ENCODE peak calls at places on chromosomes 5 and 9, in four cellular contexts. Q is hepatocyte, S is HCT116, V is GM23248. D is an unnamed sample.

GRCh38 chr9:136886610-136887597 is 588 bp downstream of the TRAF2 start:
- DNase-seq in Q (peak; percentile 59), S (no peak), V (peak; percentile 66), D (peak; percentile 80)

GRCh38 chr5:91499943-91500531 is 116.9 kb upstream of the ARRDC3 start:
- DNase-seq in Q (peak; percentile 62), S (peak; percentile 42), V (peak; percentile 63), D (peak; percentile 70)

GRCh38 chr5:51386916-51387853 is 3.9 kb downstream of the ISL1 start:
- DNase-seq in Q (peak; percentile 40), S (no peak), V (no peak), D (peak; percentile 52)

GRCh38 chr5:55691265-55692105 is 20.6 kb downstream of the SLC38A9 start:
- DNase-seq in Q (peak; percentile 47), S (peak; percentile 33), V (peak; percentile 69), D (no peak)

GRCh38 chr9:4666042-4666699 is at the start of gene SPATA6L:
- DNase-seq in Q (peak; percentile 83), S (no peak), V (peak; percentile 84), D (peak; percentile 43)

GRCh38 chr5:111719773-111720172 is 37.2 kb downstream of the NREP start:
- DNase-seq in Q (no peak), S (no peak), V (peak; percentile 42), D (no peak)

GRCh38 chr9:107242073-107243063 is 40.7 kb upstream of the RAD23B start:
- DNase-seq in Q (no peak), S (no peak), V (peak; percentile 67), D (no peak)

GRCh38 chr5:135387629-135387960 is 11.4 kb downstream of the MACROH2A1 start:
- DNase-seq in Q (no peak), S (no peak), V (no peak), D (no peak)

GRCh38 chr9:21096172-21096900 is 18.6 kb upstream of the IFNB1 start:
- DNase-seq in Q (no peak), S (no peak), V (peak; percentile 58), D (no peak)

GRCh38 chr5:66633754-66634153 is 37.6 kb downstream of the MAST4 start:
- DNase-seq in Q (peak; percentile 8), S (no peak), V (no peak), D (peak; percentile 41)

GRCh38 chr9:133935328-133936040 is 56.6 kb downstream of the VAV2 start:
- DNase-seq in Q (peak; percentile 40), S (no peak), V (no peak), D (no peak)

GRCh38 chr5:158979749-158980521 is 119.8 kb downstream of the EBF1 start:
- DNase-seq in Q (no peak), S (no peak), V (peak; percentile 79), D (peak; percentile 31)

GRCh38 chr9:93268551-93269314 is 84.8 kb downstream of the WNK2 start:
- DNase-seq in Q (peak; percentile 14), S (no peak), V (no peak), D (no peak)

GRCh38 chr9:93266521-93267001 is 82.6 kb downstream of the WNK2 start:
- DNase-seq in Q (no peak), S (no peak), V (no peak), D (no peak)

GRCh38 chr9:93265972-93266371 is 82.0 kb downstream of the WNK2 start:
- DNase-seq in Q (no peak), S (no peak), V (no peak), D (no peak)

GRCh38 chr9:93267091-93267541 is 83.2 kb downstream of the WNK2 start:
- DNase-seq in Q (peak; percentile 2), S (no peak), V (no peak), D (no peak)

DNA sequence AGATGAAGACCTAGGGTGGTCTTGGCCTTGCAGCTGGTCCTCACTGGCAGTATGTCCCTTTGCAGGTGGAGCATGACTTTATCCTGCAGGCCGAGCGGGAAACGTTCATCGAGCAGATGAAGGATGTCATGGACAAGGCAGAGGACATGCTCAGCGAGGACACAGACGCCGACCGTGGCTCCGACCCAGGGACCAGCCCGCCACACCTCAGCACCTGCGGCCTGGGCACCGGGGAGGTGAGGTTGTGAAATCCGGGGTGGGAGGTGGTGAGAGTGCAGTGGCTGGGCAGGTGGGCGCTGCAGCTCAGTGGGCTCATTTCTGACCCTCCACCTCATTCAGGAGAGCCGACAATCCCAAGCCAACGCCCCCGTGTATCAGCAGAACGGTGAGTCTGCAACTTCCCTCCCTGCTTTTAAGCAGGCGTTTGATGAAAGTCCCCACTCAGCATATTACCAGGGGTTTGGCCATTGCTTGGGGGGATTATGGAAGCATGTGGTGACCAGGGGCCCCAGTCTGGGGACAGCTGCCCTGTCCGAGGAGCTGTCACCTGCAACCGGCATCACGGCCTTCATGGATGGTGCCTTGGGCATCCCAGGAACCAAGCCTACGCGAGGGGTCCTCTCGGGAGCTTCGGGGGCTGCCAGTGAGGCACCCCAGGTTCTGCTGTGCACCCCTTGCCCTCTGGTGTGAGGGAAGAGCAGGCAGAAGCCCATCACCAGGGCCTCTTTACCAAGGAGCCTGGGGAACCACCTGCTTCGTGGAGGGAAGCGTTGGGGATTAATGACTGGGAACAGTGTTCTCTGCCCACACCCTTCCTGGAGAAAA is 84.0 kb downstream of the WNK2 start:
- DNase-seq in Q (peak; percentile 2), S (no peak), V (no peak), D (no peak)
- TF ChIP-seq EZH2phosphoT487 in Q (no peak), S (no peak), V (no peak), D (no peak)

DNA sequence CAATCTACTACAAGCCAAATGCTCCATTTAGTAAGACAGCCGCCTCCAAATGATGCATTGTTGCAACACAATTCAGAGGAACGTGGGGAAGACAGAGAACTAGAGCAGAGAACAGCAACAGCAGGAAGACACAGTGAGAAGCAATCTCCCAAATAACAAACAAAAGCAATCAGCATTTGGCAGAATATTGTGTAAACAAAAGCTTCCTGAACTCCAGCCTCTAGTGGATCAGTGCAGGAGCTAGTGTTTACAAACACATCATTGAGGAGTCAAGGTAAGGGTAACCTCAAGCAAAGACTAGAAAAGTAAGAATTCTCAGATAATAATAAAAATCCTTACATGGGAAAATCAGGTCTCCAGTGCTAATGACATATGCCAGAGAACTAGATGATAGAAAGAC is 20.6 kb downstream of the FST start:
- DNase-seq in Q (no peak), S (no peak), V (no peak), D (peak; percentile 23)
- TF ChIP-seq EZH2 in Q (no peak), S (no peak), V (no peak), D (no peak)

DNA sequence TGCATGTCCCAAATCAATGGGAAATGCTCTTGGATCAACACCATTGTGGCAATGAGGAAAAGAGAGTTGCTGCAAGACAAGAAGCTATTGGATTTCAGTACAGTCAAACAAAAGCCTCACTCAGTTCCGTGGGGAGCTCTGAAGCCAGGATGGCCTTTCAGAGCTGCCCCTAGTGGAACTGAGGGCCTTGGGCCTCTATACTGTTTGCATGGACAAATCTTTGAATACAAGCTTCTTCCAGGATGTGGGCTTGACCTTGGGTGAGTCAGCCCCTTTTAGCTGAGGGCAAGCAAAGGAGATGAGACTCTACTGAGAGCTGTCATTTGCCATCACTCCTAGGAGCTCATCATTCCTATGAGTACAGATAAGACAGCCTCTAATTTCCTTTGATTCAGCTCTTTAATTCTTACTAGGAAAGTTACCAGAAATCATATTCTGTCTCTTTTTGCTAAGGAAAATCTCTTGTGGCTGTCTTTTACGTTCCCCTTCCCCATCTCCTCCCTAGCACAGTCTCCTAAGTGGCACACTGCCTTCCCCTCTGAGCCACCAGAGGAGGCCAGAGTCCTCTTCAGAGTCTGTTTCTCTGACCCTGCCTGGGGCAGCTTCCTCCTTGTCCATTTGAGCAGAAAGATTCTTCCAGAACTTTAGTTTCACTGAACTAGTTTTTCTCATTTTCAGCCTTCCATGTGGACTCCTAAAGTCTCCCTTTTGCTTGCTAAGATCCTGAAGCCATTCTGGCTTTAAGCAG is 168.8 kb upstream of the POC5 start:
- DNase-seq in Q (peak; percentile 30), S (no peak), V (no peak), D (peak; percentile 45)
- TF ChIP-seq EZH2phosphoT487 in Q (no peak), S (no peak), V (no peak), D (no peak)

GRCh38 chr5:73390989-73391388 is 57.6 kb downstream of the FOXD1 start:
- DNase-seq in Q (no peak), S (no peak), V (peak; percentile 44), D (no peak)
- TF ChIP-seq EZH2 in Q (no peak), S (no peak), V (no peak), D (no peak)

DNA sequence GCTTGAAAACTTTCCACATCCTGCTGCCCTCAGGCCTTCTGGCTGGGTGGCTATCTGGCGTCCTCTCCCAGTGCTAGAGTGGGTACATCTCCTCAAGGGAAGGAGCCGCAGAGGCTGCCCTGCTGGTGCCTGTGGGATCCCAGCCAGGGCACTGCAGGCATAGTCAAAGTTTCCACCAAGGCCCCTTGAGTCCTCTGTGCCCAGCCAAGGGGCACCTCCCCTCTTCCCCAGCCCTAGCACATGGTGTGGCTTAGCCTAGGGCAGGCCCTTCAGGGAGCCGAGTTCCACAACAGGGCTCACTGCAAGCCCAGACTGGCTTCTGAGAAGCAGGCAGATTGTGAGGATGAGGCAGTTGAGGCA is 103.2 kb downstream of the RGS3 start:
- DNase-seq in Q (no peak), S (no peak), V (peak; percentile 48), D (no peak)
- TF ChIP-seq EZH2phosphoT487 in Q (no peak), S (no peak), V (no peak), D (no peak)

GRCh38 chr9:124452841-124453585 is 2.8 kb downstream of the ADGRD2 start:
- DNase-seq in Q (no peak), S (no peak), V (no peak), D (no peak)
- TF ChIP-seq EZH2 in Q (no peak), S (no peak), V (no peak), D (no peak)

DNA sequence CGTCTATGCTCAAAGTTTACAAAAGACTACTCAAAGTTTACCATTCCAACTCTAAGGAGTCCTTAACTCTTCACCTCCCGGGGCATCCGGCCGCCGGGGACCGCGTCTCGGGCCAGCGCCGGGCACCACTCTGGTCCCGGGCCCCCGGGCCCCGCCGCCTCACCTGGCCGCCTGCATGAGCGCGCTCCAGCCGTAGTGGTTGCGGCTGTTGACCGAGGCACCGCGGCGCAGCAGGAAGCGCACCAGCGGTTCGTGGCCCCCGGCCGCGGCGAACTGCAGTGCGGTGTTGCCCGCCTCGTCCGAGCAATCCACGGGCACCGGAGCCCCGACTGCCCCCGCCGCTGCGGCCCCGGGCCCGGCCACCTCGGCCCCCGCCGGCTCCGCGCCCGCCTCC is 388 bp downstream of the ANKS6 start:
- DNase-seq in Q (peak; percentile 54), S (no peak), V (peak; percentile 53), D (peak; percentile 55)
- TF ChIP-seq EZH2phosphoT487 in Q (no peak), S (no peak), V (no peak), D (no peak)

GRCh38 chr5:93611900-93612898 is 29.2 kb downstream of the NR2F1 start:
- DNase-seq in Q (no peak), S (no peak), V (peak; percentile 36), D (peak; percentile 81)
- TF ChIP-seq EZH2 in Q (peak; percentile 81), S (peak; percentile 96), V (peak; percentile 94), D (peak; percentile 78)

GRCh38 chr5:126594676-126595485 is at the start of gene ALDH7A1:
- DNase-seq in Q (peak; percentile 95), S (peak; percentile 83), V (peak; percentile 89), D (peak; percentile 98)
- TF ChIP-seq EZH2phosphoT487 in Q (no peak), S (no peak), V (no peak), D (no peak)

D was measured in neural progenitor cell.